ENCODE peak calls at places on chromosomes 5 and 9, in ten cellular contexts. B, A, I, M, F, G, U, X, W and K are unnamed samples.
A peak's percentile ranks its signal among the peaks of the same experiment; 100 is the strongest.

GRCh38 chr9:105258225-105258737 is 13.8 kb downstream of the SLC44A1 start:
- DNase-seq in B (peak; percentile 27), A (no peak), I (no peak), M (no peak), F (no peak), G (no peak), U (peak; percentile 19), X (no peak), W (no peak), K (no peak)

GRCh38 chr5:139642891-139643871 is 5.0 kb upstream of the CXXC5 start:
- DNase-seq in B (peak; percentile 88), A (peak; percentile 9), I (no peak), M (no peak), F (no peak), G (peak; percentile 46), U (no peak), X (no peak), W (no peak), K (no peak)

GRCh38 chr9:120886490-120886967 is 9.5 kb upstream of the PHF19 start:
- DNase-seq in B (no peak), A (peak; percentile 88), I (no peak), M (no peak), F (no peak), G (no peak), U (no peak), X (no peak), W (no peak), K (no peak)

GRCh38 chr5:124986667-124987066 is 240.2 kb upstream of the ZNF608 start:
- DNase-seq in B (no peak), A (peak; percentile 38), I (no peak), M (no peak), F (no peak), G (no peak), U (no peak), X (no peak), W (no peak), K (no peak)

GRCh38 chr9:37425298-37425752 is 2.8 kb downstream of the GRHPR start:
- DNase-seq in B (no peak), A (no peak), I (no peak), M (no peak), F (no peak), G (no peak), U (no peak), X (no peak), W (no peak), K (peak; percentile 47)

GRCh38 chr5:129246088-129246487 is 151.5 kb downstream of the ISOC1 start:
- DNase-seq in B (no peak), A (peak; percentile 8), I (no peak), M (no peak), F (no peak), G (no peak), U (no peak), X (no peak), W (no peak), K (no peak)

GRCh38 chr5:68924490-68925145 is 169.2 kb upstream of the SLC30A5 start:
- DNase-seq in B (no peak), A (peak; percentile 50), I (no peak), M (peak; percentile 2), F (no peak), G (no peak), U (no peak), X (no peak), W (no peak), K (no peak)

GRCh38 chr9:123339666-123340414 is 16.2 kb upstream of the CRB2 start:
- DNase-seq in B (peak; percentile 47), A (no peak), I (peak; percentile 64), M (peak; percentile 33), F (peak; percentile 75), G (no peak), U (no peak), X (no peak), W (no peak), K (no peak)

GRCh38 chr9:95032580-95033298 is 284.8 kb downstream of the FANCC start:
- DNase-seq in B (no peak), A (no peak), I (no peak), M (no peak), F (no peak), G (no peak), U (peak; percentile 91), X (no peak), W (no peak), K (no peak)

GRCh38 chr5:124649548-124650501 is 96.6 kb downstream of the ZNF608 start:
- DNase-seq in B (peak; percentile 84), A (peak; percentile 90), I (peak; percentile 46), M (no peak), F (peak; percentile 85), G (peak; percentile 83), U (peak; percentile 82), X (peak; percentile 45), W (peak; percentile 72), K (peak; percentile 91)

GRCh38 chr5:103218164-103218563 is 40.4 kb upstream of the MACIR start:
- DNase-seq in B (no peak), A (peak; percentile 4), I (no peak), M (no peak), F (no peak), G (no peak), U (no peak), X (no peak), W (no peak), K (no peak)

GRCh38 chr9:110999379-110999778 is 38.9 kb downstream of the LPAR1 start:
- DNase-seq in B (no peak), A (peak; percentile 46), I (no peak), M (no peak), F (no peak), G (no peak), U (no peak), X (no peak), W (no peak), K (no peak)

GRCh38 chr5:52657231-52657645 is 130.5 kb upstream of the ITGA1 start:
- DNase-seq in B (no peak), A (peak; percentile 57), I (no peak), M (no peak), F (no peak), G (no peak), U (peak; percentile 19), X (no peak), W (peak; percentile 14), K (no peak)

GRCh38 chr9:122642226-122642625 is 15.2 kb downstream of the OR1B1 start:
- DNase-seq in B (no peak), A (peak; percentile 9), I (no peak), M (no peak), F (peak; percentile 21), G (no peak), U (no peak), X (no peak), W (no peak), K (peak; percentile 28)

GRCh38 chr5:54234304-54234938 is 76.0 kb downstream of the ARL15 start:
- DNase-seq in B (no peak), A (peak; percentile 66), I (no peak), M (no peak), F (no peak), G (no peak), U (peak; percentile 27), X (no peak), W (no peak), K (no peak)

GRCh38 chr5:148963679-148964078 is 99.2 kb downstream of the SH3TC2 start:
- DNase-seq in B (no peak), A (no peak), I (no peak), M (no peak), F (no peak), G (no peak), U (no peak), X (no peak), W (no peak), K (no peak)

GRCh38 chr9:7777776-7778175 is 21.8 kb downstream of the DMAC1 start:
- DNase-seq in B (no peak), A (peak; percentile 23), I (no peak), M (no peak), F (no peak), G (no peak), U (peak; percentile 4), X (no peak), W (peak; percentile 97), K (no peak)

GRCh38 chr5:87899109-87900100 is 369.2 kb downstream of the TMEM161B start:
- DNase-seq in B (no peak), A (peak; percentile 8), I (no peak), M (peak; percentile 41), F (no peak), G (no peak), U (no peak), X (no peak), W (no peak), K (no peak)